ENCODE peak calls at places on chromosomes 6 and 20, in six cellular contexts. P is mesenchymal stem cell, U is IMR-90, V is neuronal stem cell, C is H9, T is trophoblast cell. L is an unnamed sample.

GRCh38 chr6:149024361-149024760 is 277.5 kb downstream of the UST start:
- DNase-seq in T (peak), P (no peak), U (no peak), V (no peak), C (no peak), L (no peak)

GRCh38 chr20:47666304-47666703 is 119.0 kb downstream of the SULF2 start:
- DNase-seq in V (no peak), U (no peak), T (no peak), C (no peak), P (no peak), L (no peak)

GRCh38 chr20:53890434-53891305 is 179.7 kb downstream of the BCAS1 start:
- DNase-seq in V (no peak), U (no peak), C (no peak), T (no peak), P (no peak), L (no peak)

GRCh38 chr6:41462980-41463930 is 82.9 kb upstream of the FOXP4 start:
- DNase-seq in T (peak), C (no peak), V (no peak), P (peak), U (peak), L (no peak)

GRCh38 chr20:58719258-58719657 is 26.7 kb downstream of the NPEPL1 start:
- DNase-seq in U (no peak), V (no peak), C (peak), P (no peak), T (no peak), L (peak)

GRCh38 chr6:9766240-9766915 is 648.5 kb downstream of the TFAP2A start:
- DNase-seq in T (no peak), U (peak), V (no peak), C (no peak), P (peak), L (no peak)

GRCh38 chr20:2814587-2815051 is at the start of gene C20orf141:
- DNase-seq in P (peak), T (peak), V (no peak), C (no peak), U (peak), L (no peak)

GRCh38 chr20:13373400-13373799 is 152.3 kb downstream of the ISM1 start:
- DNase-seq in T (no peak), V (no peak), U (no peak), C (no peak), P (no peak), L (no peak)

GRCh38 chr6:85460154-85460950 is 10.5 kb downstream of the NT5E start:
- DNase-seq in C (no peak), P (peak), T (no peak), U (no peak), V (no peak), L (no peak)

GRCh38 chr6:44666324-44666723 is 278.8 kb downstream of the CDC5L start:
- DNase-seq in C (peak), P (no peak), T (no peak), U (no peak), V (no peak), L (peak)
- H2BK120ac ChIP-seq in C (no peak), P (no peak), T (peak), U (peak), V (no peak), L (peak)

GRCh38 chr20:44549123-44549522 is 27.3 kb upstream of the SERINC3 start:
- DNase-seq in P (no peak), T (no peak), C (no peak), V (no peak), U (peak), L (no peak)
- H4K91ac ChIP-seq in P (no peak), T (no peak), C (no peak), V (no peak), U (no peak), L (no peak)

GRCh38 chr20:38472513-38473352 is at the start of gene RALGAPB:
- DNase-seq in C (peak), U (peak), P (peak), V (peak), T (peak), L (peak)
- H3K4ac ChIP-seq in C (no peak), U (peak), P (peak), V (no peak), T (peak), L (no peak)

DNA sequence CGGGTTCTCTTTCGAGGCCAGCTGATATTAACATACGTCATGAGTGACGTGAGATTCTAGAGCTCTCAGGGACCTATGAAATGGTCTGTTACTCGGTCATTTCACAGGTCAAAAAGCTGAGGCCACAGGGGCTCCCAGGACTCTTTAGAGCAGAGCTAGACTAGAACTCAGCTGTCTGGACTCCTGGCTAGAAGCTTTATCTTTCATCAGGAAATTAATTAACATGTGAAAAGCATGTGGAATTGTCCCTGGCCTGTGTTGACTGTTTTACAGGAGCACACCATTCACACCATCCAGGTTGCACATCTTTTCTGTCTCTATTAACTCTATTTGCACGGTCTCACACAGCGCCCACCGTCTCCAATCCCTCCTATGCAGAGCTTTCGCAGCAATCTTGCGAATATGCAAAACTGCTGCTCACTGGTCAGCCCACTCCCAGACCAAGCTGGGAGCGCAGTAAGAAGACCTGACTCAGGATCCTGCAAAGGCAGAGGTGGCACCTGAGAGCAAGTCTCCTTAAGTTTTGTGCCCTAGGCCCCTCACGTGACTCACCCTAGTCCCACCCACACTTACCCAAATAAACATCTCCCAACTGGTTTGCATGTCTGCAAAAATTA is 522.5 kb downstream of the CD83 start:
- DNase-seq in V (no peak), U (peak), T (no peak), P (no peak), C (peak), L (no peak)
- H2BK120ac ChIP-seq in V (no peak), U (no peak), T (no peak), P (no peak), C (no peak), L (peak)

DNA sequence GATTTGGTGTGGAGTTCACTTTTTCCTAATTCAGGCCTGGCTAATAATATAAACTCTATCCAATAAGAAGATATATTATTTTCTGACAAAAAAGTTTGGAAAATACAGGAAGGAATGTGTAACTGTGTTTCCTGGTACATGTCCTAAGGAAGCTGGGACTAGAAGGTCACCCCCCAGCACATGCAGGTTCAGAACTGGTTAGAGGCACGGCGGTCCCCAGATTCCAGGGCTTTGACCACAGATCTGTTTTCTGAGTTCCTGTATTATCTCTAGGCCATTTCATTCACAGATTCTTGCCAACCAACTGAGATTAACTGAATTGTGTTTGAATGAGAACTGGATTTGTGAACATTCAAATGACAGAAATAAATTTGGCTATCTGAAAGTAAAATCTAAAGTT is 94.5 kb downstream of the TULP4 start:
- DNase-seq in T (no peak), U (no peak), C (no peak), P (no peak), V (no peak), L (no peak)
- H4K91ac ChIP-seq in T (no peak), U (no peak), C (no peak), P (no peak), V (no peak), L (no peak)

DNA sequence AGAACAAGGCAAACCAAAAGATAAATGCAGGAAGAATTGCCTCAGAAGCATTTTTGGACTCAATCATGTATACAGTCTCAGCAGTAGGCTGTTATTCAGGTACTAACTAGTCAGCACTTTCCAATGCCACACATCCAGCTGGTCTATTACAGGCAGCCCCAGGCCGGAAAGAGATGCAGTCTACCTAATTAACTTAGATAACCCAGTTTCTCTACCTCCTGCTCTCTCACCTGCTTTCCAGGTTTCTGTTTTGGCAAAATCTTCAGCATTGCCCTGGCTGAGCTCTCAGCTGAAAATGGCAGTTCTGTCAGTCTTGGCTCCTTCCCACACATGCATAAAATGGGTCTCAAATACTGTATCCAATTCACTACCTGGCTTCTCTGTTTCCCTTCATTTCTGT is 101.3 kb upstream of the UFL1 start:
- DNase-seq in T (no peak), U (no peak), P (no peak), C (no peak), V (no peak), L (no peak)
- H3K4ac ChIP-seq in T (no peak), U (no peak), P (no peak), C (no peak), V (no peak), L (no peak)

GRCh38 chr20:49567421-49568256 is at the start of gene PTGIS:
- DNase-seq in T (no peak), V (peak), U (no peak), C (peak), P (peak), L (peak)
- H2BK120ac ChIP-seq in T (peak), V (peak), U (peak), C (no peak), P (no peak), L (peak)

L was measured in H1.